ENCODE peak calls at places on chromosomes 4 and X, in eight cellular contexts. D is H4; G is GM12865; W is activated CD4-positive, alpha-beta T cell treated with anti-CD3 and anti-CD28 coated beads, Interleukin-2, amount 50 U/mL, for 24 hours; A is CD4-positive, CD25-positive, alpha-beta regulatory T cell; Z is adipocyte; Y is T-helper 1 cell; R is right lobe of liver. M is an unnamed sample.

GRCh38 chr4:83282049-83282535 is 2.5 kb downstream of the COQ2 start:
- DNase-seq in G (peak; percentile 81), Y (peak; percentile 68), W (no peak), D (peak; percentile 43), Z (peak; percentile 86), R (no peak), A (peak; percentile 74), M (peak; percentile 85)

GRCh38 chr4:114364857-114365256 is 233.8 kb upstream of the UGT8 start:
- DNase-seq in D (peak; percentile 11), G (no peak), Y (no peak), R (no peak), W (no peak), Z (peak; percentile 76), A (no peak), M (no peak)

GRCh38 chr4:72432282-72432681 is 136.7 kb downstream of the ADAMTS3 start:
- DNase-seq in D (no peak), A (no peak), W (no peak), Z (no peak), Y (no peak), R (no peak), G (no peak), M (no peak)

GRCh38 chr4:118811008-118811764 is 24.7 kb downstream of the SEC24D start:
- DNase-seq in Y (no peak), W (no peak), D (no peak), Z (peak; percentile 75), A (no peak), G (no peak), R (no peak), M (no peak)

GRCh38 chrX:119990409-119990994 is 47.0 kb upstream of the NKAP start:
- DNase-seq in D (no peak), W (no peak), R (no peak), Y (no peak), A (no peak), Z (no peak), G (no peak), M (no peak)

GRCh38 chr4:137994858-137995257 is 247.3 kb downstream of the SLC7A11 start:
- DNase-seq in W (no peak), G (no peak), R (no peak), A (no peak), Y (no peak), Z (peak; percentile 57), D (no peak), M (no peak)

GRCh38 chrX:134542485-134542884 is 82.5 kb downstream of the HPRT1 start:
- DNase-seq in R (no peak), A (no peak), Z (peak; percentile 62), D (peak; percentile 57), Y (peak; percentile 16), W (no peak), G (peak; percentile 27), M (no peak)

GRCh38 chr4:65250916-65251315 is 419.4 kb downstream of the EPHA5 start:
- DNase-seq in A (no peak), Z (no peak), R (no peak), D (no peak), W (no peak), Y (no peak), G (no peak), M (no peak)

GRCh38 chrX:10904220-10904619 is 206.9 kb upstream of the HCCS start:
- DNase-seq in W (no peak), D (no peak), R (no peak), G (no peak), A (no peak), Y (no peak), Z (no peak), M (no peak)

GRCh38 chr4:157514711-157515110 is 294.2 kb downstream of the GRIA2 start:
- DNase-seq in A (no peak), Y (no peak), W (no peak), D (peak; percentile 10), R (no peak), G (peak; percentile 1), Z (no peak), M (no peak)

GRCh38 chr4:30952526-30953219 is 232.5 kb downstream of the PCDH7 start:
- DNase-seq in D (no peak), R (no peak), Z (no peak), W (no peak), G (no peak), Y (no peak), A (no peak), M (no peak)

GRCh38 chr4:14446311-14446710 is 556.0 kb upstream of the CPEB2 start:
- DNase-seq in G (no peak), A (no peak), R (no peak), W (no peak), Z (no peak), Y (no peak), D (no peak), M (no peak)

GRCh38 chr4:179027569-179027968 is 1585.3 kb upstream of the AGA start:
- DNase-seq in A (no peak), Y (no peak), D (no peak), W (no peak), R (no peak), G (no peak), Z (no peak), M (no peak)

GRCh38 chr4:48906283-48907173 is at the start of gene OCIAD2:
- DNase-seq in Y (peak; percentile 88), D (peak; percentile 91), R (peak; percentile 83), Z (peak; percentile 44), A (peak; percentile 83), W (peak; percentile 37), G (peak; percentile 88), M (peak; percentile 77)

GRCh38 chr4:146336413-146336807 is 122.1 kb downstream of the REELD1 start:
- DNase-seq in Z (peak; percentile 28), D (no peak), A (no peak), R (no peak), W (no peak), G (no peak), Y (no peak), M (no peak)

GRCh38 chrX:71366674-71367256 is 608 bp downstream of the TAF1 start:
- DNase-seq in G (peak; percentile 32), Y (peak; percentile 18), Z (peak; percentile 52), D (no peak), R (no peak), W (peak; percentile 7), A (peak; percentile 12), M (peak; percentile 57)

GRCh38 chr4:14084598-14084997 is 457.1 kb upstream of the BOD1L1 start:
- DNase-seq in Z (no peak), D (no peak), R (no peak), G (no peak), W (no peak), A (no peak), Y (no peak), M (no peak)

GRCh38 chrX:151510203-151510602 is 53.3 kb upstream of the PASD1 start:
- DNase-seq in A (no peak), W (no peak), G (no peak), R (no peak), Z (no peak), Y (no peak), D (no peak), M (no peak)

GRCh38 chrX:153446636-153446936 is 730 bp upstream of the TREX2 start:
- DNase-seq in G (no peak), A (no peak), R (no peak), W (no peak), Z (no peak), D (no peak), Y (no peak), M (no peak)

M was measured in dermis blood vessel endothelial cell.